ENCODE peak calls at places on chromosomes 5 and 9, in eight cellular contexts. Z, D, S, H, G, J, N and A are unnamed samples.
A peak's percentile ranks its signal among the peaks of the same experiment; 100 is the strongest.

GRCh38 chr5:38515648-38516047 is 40.8 kb downstream of the LIFR start:
- DNase-seq in Z (no peak), G (peak; percentile 45), N (no peak), S (no peak), H (no peak), D (no peak), J (no peak), A (no peak)

GRCh38 chr9:2854617-2855016 is 10.7 kb upstream of the PUM3 start:
- DNase-seq in S (no peak), G (no peak), N (no peak), H (no peak), J (no peak), Z (no peak), D (no peak), A (no peak)

GRCh38 chr5:180139731-180140626 is 68.4 kb upstream of the RNF130 start:
- DNase-seq in D (no peak), H (no peak), N (no peak), J (no peak), Z (peak; percentile 5), S (peak; percentile 5), G (no peak), A (no peak)

GRCh38 chr5:180636016-180636402 is 13.4 kb downstream of the FLT4 start:
- DNase-seq in S (no peak), J (no peak), N (no peak), G (no peak), H (no peak), Z (no peak), D (no peak), A (no peak)

GRCh38 chr9:134065720-134066419 is 2.0 kb downstream of the BRD3 start:
- DNase-seq in G (peak; percentile 66), H (peak; percentile 30), N (peak; percentile 48), D (peak; percentile 70), S (peak; percentile 47), J (no peak), Z (peak; percentile 58), A (no peak)

GRCh38 chr5:89697581-89697980 is 712.0 kb downstream of the CETN3 start:
- DNase-seq in Z (no peak), S (no peak), N (no peak), J (no peak), H (no peak), G (no peak), D (no peak), A (no peak)

GRCh38 chr5:136021016-136021405 is 7.8 kb upstream of the TGFBI start:
- DNase-seq in H (no peak), J (no peak), S (no peak), G (peak; percentile 86), N (no peak), Z (no peak), D (no peak), A (no peak)

GRCh38 chr9:134895849-134896833 is 15.5 kb downstream of the FCN2 start:
- DNase-seq in G (peak; percentile 82), D (peak; percentile 10), N (peak; percentile 87), J (peak; percentile 86), S (no peak), H (no peak), Z (no peak), A (peak; percentile 10)

GRCh38 chr5:10590226-10591047 is 26.6 kb downstream of the ANKRD33B start:
- DNase-seq in D (no peak), J (no peak), Z (no peak), N (peak; percentile 50), S (no peak), H (no peak), G (peak; percentile 75), A (peak; percentile 20)

GRCh38 chr5:1106385-1107166 is 5.3 kb downstream of the SLC12A7 start:
- DNase-seq in D (peak; percentile 42), G (no peak), Z (no peak), J (no peak), S (no peak), N (no peak), H (no peak), A (no peak)

GRCh38 chr9:36328798-36329411 is 70.7 kb upstream of the GNE start:
- DNase-seq in N (peak; percentile 79), D (peak; percentile 86), S (peak; percentile 34), H (peak; percentile 48), J (peak; percentile 59), G (peak; percentile 87), Z (peak; percentile 34), A (peak; percentile 35)

GRCh38 chr5:153753645-153754432 is 263.4 kb downstream of the GRIA1 start:
- DNase-seq in N (no peak), H (no peak), S (no peak), G (no peak), Z (no peak), J (no peak), D (no peak), A (no peak)

GRCh38 chr9:104494808-104495207 is 9.3 kb upstream of the OR13F1 start:
- DNase-seq in D (no peak), J (no peak), H (no peak), Z (no peak), G (peak; percentile 15), N (no peak), S (no peak), A (no peak)

GRCh38 chr9:71487046-71487445 is 281.3 kb downstream of the CEMIP2 start:
- DNase-seq in S (no peak), Z (no peak), G (peak; percentile 5), N (no peak), H (no peak), J (peak; percentile 35), D (no peak), A (peak; percentile 30)

GRCh38 chr5:162160401-162160800 is 92.8 kb downstream of the GABRG2 start:
- DNase-seq in D (no peak), Z (no peak), S (no peak), N (no peak), H (no peak), J (no peak), G (no peak), A (no peak)

GRCh38 chr9:131954299-131954698 is 125.4 kb downstream of the MED27 start:
- DNase-seq in J (no peak), N (no peak), H (no peak), S (no peak), Z (no peak), G (no peak), D (peak; percentile 6), A (no peak)

GRCh38 chr9:113658565-113658935 is 195.0 kb downstream of the RGS3 start:
- DNase-seq in N (no peak), D (no peak), S (no peak), Z (no peak), J (no peak), G (no peak), H (no peak), A (no peak)

GRCh38 chr5:14039063-14039462 is 94.6 kb upstream of the DNAH5 start:
- DNase-seq in S (no peak), N (peak; percentile 45), J (no peak), H (no peak), G (peak; percentile 86), Z (no peak), D (no peak), A (no peak)

GRCh38 chr5:137621861-137622823 is 113.7 kb downstream of the KLHL3 start:
- DNase-seq in D (no peak), S (peak; percentile 18), Z (no peak), N (peak; percentile 35), J (no peak), H (no peak), G (peak; percentile 80), A (no peak)

DNA sequence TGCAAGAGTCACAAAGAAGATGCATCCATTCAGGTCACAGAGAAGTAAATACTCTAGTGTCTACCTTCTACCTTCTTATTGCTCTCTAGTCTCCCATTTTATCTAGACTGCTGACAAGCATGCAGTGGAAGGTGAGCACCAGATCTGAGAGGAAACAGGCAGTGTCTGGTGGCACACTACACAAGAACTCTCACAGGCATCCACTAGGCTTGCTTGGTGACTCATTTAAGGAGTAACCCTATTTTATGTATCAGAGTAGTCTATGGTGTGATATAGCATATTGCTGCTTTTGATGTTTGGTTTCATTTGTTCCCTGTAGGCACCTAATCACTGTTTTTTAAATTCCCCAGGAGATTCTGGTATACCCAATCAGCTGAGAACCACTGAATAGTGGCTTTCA is 1.6 kb upstream of the THBS4 start:
- DNase-seq in S (no peak), G (no peak), Z (no peak), D (no peak), N (no peak), J (no peak), H (no peak), A (no peak)
- TF ChIP-seq CTCF in S (no peak), G (no peak), Z (no peak), D (no peak), N (no peak), J (no peak), H (no peak), A (no peak)

GRCh38 chr9:108411632-108412031 is 444.2 kb downstream of the ACTL7B start:
- DNase-seq in D (no peak), S (no peak), J (no peak), N (no peak), H (no peak), Z (no peak), G (no peak), A (no peak)
- TF ChIP-seq CTCF in D (no peak), S (no peak), J (no peak), N (no peak), H (no peak), Z (no peak), G (no peak), A (no peak)

DNA sequence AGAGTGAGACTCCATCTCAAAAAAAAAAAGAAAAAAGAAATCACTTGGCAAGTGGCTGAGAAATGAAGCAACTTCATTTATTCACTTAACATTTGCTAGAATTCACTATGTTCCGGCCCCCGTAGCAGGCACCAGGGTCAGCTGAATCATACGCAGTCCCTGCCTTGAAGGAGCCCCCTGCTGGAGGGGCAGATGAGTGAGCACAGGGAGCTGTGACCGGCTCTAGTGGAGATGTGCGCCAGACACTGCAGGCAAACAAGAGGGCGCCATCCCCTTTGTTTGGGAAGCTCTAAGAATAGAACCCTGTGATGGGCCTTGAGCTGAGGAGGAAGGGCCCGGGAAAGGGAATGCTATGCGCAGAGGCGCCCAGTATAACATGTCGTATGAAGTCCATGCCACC is 20.2 kb upstream of the RPL26L1 start:
- DNase-seq in J (no peak), H (no peak), S (no peak), Z (no peak), D (peak; percentile 24), N (no peak), G (peak; percentile 24), A (no peak)
- TF ChIP-seq CTCF in J (peak; percentile 51), H (peak; percentile 6), S (no peak), Z (no peak), D (no peak), N (peak; percentile 54), G (peak; percentile 37), A (peak; percentile 23)

GRCh38 chr5:150485770-150486401 is 22.0 kb upstream of the NDST1 start:
- DNase-seq in S (peak; percentile 56), H (peak; percentile 59), Z (peak; percentile 15), D (peak; percentile 64), G (no peak), N (no peak), J (no peak), A (no peak)

GRCh38 chr5:150488519-150489357 is 19.2 kb upstream of the NDST1 start:
- DNase-seq in N (peak; percentile 68), J (no peak), H (peak; percentile 61), G (peak; percentile 79), S (peak; percentile 61), D (no peak), Z (no peak), A (no peak)

GRCh38 chr5:150484964-150485769 is 22.8 kb upstream of the NDST1 start:
- DNase-seq in J (no peak), D (no peak), G (no peak), H (no peak), N (no peak), Z (no peak), S (no peak), A (no peak)

GRCh38 chr5:150487199-150488061 is 20.5 kb upstream of the NDST1 start:
- DNase-seq in J (no peak), S (peak; percentile 40), Z (no peak), N (no peak), G (peak; percentile 59), H (peak; percentile 52), D (peak; percentile 62), A (no peak)

GRCh38 chr5:150486402-150487198 is 21.3 kb upstream of the NDST1 start:
- DNase-seq in D (peak; percentile 69), Z (peak; percentile 24), S (peak; percentile 79), N (peak; percentile 69), H (peak; percentile 84), J (no peak), G (peak; percentile 53), A (no peak)
- TF ChIP-seq CTCF in D (no peak), Z (no peak), S (no peak), N (no peak), H (no peak), J (no peak), G (no peak), A (no peak)